ENCODE peak calls at places on chromosomes 2 and 18, in seven cellular contexts. One of them, this sample, is unnamed.

GRCh38 chr2:39657538-39657937 is 8.2 kb upstream of the TMEM178A start:
- DNase-seq in GM23338: no peak
- DNase-seq in cardiac fibroblast: no peak
- DNase-seq in right lobe of liver: no peak
- DNase-seq in astrocyte of the cerebellum: no peak
- DNase-seq in breast epithelium: no peak
- DNase-seq in kidney: no peak
- DNase-seq in this sample: no peak

GRCh38 chr18:46434629-46435028 is 222.4 kb downstream of the LOXHD1 start:
- DNase-seq in GM23338: no peak
- DNase-seq in astrocyte of the cerebellum: no peak
- DNase-seq in cardiac fibroblast: no peak
- DNase-seq in right lobe of liver: no peak
- DNase-seq in kidney: no peak
- DNase-seq in breast epithelium: no peak
- DNase-seq in this sample: no peak

GRCh38 chr2:203804070-203804469 is 63.5 kb upstream of the CTLA4 start:
- DNase-seq in astrocyte of the cerebellum: peak
- DNase-seq in cardiac fibroblast: peak
- DNase-seq in right lobe of liver: no peak
- DNase-seq in kidney: no peak
- DNase-seq in breast epithelium: peak
- DNase-seq in GM23338: no peak
- DNase-seq in this sample: peak

GRCh38 chr2:124804014-124804940 is 779.2 kb downstream of the CNTNAP5 start:
- DNase-seq in kidney: no peak
- DNase-seq in right lobe of liver: no peak
- DNase-seq in breast epithelium: no peak
- DNase-seq in GM23338: peak
- DNase-seq in astrocyte of the cerebellum: no peak
- DNase-seq in cardiac fibroblast: peak
- DNase-seq in this sample: peak

GRCh38 chr18:79583426-79583825 is 96.2 kb upstream of the CTDP1 start:
- DNase-seq in GM23338: no peak
- DNase-seq in kidney: peak
- DNase-seq in cardiac fibroblast: no peak
- DNase-seq in right lobe of liver: peak
- DNase-seq in astrocyte of the cerebellum: no peak
- DNase-seq in breast epithelium: no peak
- DNase-seq in this sample: no peak

GRCh38 chr2:204292439-204292838 is 252.8 kb upstream of the PARD3B start:
- DNase-seq in right lobe of liver: no peak
- DNase-seq in astrocyte of the cerebellum: no peak
- DNase-seq in cardiac fibroblast: no peak
- DNase-seq in breast epithelium: no peak
- DNase-seq in kidney: no peak
- DNase-seq in GM23338: no peak
- DNase-seq in this sample: no peak

GRCh38 chr2:231191896-231192872 is 6.2 kb upstream of the ARMC9 start:
- DNase-seq in astrocyte of the cerebellum: peak
- DNase-seq in cardiac fibroblast: peak
- DNase-seq in GM23338: peak
- DNase-seq in kidney: peak
- DNase-seq in breast epithelium: peak
- DNase-seq in right lobe of liver: peak
- DNase-seq in this sample: peak

GRCh38 chr2:45567974-45568789 is 42.9 kb downstream of the SRBD1 start:
- DNase-seq in astrocyte of the cerebellum: no peak
- DNase-seq in right lobe of liver: no peak
- DNase-seq in kidney: no peak
- DNase-seq in GM23338: no peak
- DNase-seq in breast epithelium: no peak
- DNase-seq in cardiac fibroblast: peak
- DNase-seq in this sample: peak

GRCh38 chr18:76209597-76209996 is 285.4 kb downstream of the ZNF516 start:
- DNase-seq in astrocyte of the cerebellum: peak
- DNase-seq in kidney: no peak
- DNase-seq in cardiac fibroblast: peak
- DNase-seq in right lobe of liver: no peak
- DNase-seq in breast epithelium: no peak
- DNase-seq in GM23338: no peak
- DNase-seq in this sample: peak

GRCh38 chr2:240464514-240465241 is 29.2 kb downstream of the GPC1 start:
- DNase-seq in kidney: peak
- DNase-seq in breast epithelium: peak
- DNase-seq in GM23338: no peak
- DNase-seq in right lobe of liver: peak
- DNase-seq in astrocyte of the cerebellum: no peak
- DNase-seq in cardiac fibroblast: no peak
- DNase-seq in this sample: no peak

GRCh38 chr18:79637921-79638855 is 41.4 kb upstream of the CTDP1 start:
- DNase-seq in cardiac fibroblast: no peak
- DNase-seq in breast epithelium: no peak
- DNase-seq in right lobe of liver: no peak
- DNase-seq in GM23338: peak
- DNase-seq in kidney: no peak
- DNase-seq in astrocyte of the cerebellum: no peak
- DNase-seq in this sample: no peak

GRCh38 chr2:62501794-62502500 is 4.0 kb downstream of the TMEM17 start:
- DNase-seq in GM23338: no peak
- DNase-seq in astrocyte of the cerebellum: no peak
- DNase-seq in kidney: no peak
- DNase-seq in cardiac fibroblast: peak
- DNase-seq in right lobe of liver: no peak
- DNase-seq in breast epithelium: no peak
- DNase-seq in this sample: peak

GRCh38 chr18:59605633-59606192 is 91.5 kb downstream of the CCBE1 start:
- DNase-seq in breast epithelium: no peak
- DNase-seq in right lobe of liver: no peak
- DNase-seq in GM23338: no peak
- DNase-seq in cardiac fibroblast: peak
- DNase-seq in astrocyte of the cerebellum: peak
- DNase-seq in kidney: no peak
- DNase-seq in this sample: no peak

GRCh38 chr2:40072442-40073232 is 293.6 kb upstream of the THUMPD2 start:
- DNase-seq in GM23338: no peak
- DNase-seq in cardiac fibroblast: no peak
- DNase-seq in astrocyte of the cerebellum: no peak
- DNase-seq in right lobe of liver: no peak
- DNase-seq in kidney: peak
- DNase-seq in breast epithelium: no peak
- DNase-seq in this sample: no peak

GRCh38 chr2:11438555-11439080 is 27.3 kb downstream of the E2F6 start:
- DNase-seq in right lobe of liver: no peak
- DNase-seq in cardiac fibroblast: no peak
- DNase-seq in kidney: no peak
- DNase-seq in breast epithelium: no peak
- DNase-seq in astrocyte of the cerebellum: no peak
- DNase-seq in GM23338: no peak
- DNase-seq in this sample: no peak

DNA sequence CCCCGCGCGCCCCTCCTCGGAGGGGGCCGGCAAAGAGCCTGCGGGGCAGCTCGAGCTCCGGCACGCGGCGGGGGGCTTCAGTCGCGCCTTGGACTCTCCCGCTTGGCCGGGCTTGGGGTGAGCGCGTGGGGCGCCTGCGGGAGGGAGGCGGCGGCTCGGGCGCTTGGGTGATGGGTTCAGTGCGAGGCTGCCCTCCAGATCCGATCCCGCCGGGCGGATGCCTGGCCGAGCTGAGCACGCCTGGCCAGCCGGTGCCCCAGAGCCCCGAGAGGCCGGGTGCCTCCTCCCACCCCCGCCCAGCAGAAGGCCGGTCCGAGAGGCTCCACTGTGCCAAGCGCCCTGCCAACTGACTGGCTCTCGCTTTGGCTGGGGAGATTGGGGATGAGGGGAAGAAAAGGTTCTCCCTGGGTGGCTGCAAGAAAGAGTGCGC is 276 bp upstream of the NXPH2 start:
- DNase-seq in cardiac fibroblast: peak
- DNase-seq in kidney: peak
- DNase-seq in GM23338: peak
- DNase-seq in right lobe of liver: no peak
- DNase-seq in breast epithelium: no peak
- DNase-seq in astrocyte of the cerebellum: no peak
- DNase-seq in this sample: no peak
- H3K4me3 ChIP-seq in cardiac fibroblast: no peak
- H3K4me3 ChIP-seq in kidney: no peak
- H3K4me3 ChIP-seq in GM23338: peak
- H3K4me3 ChIP-seq in right lobe of liver: peak
- H3K4me3 ChIP-seq in breast epithelium: peak
- H3K4me3 ChIP-seq in astrocyte of the cerebellum: peak
- H3K4me3 ChIP-seq in this sample: no peak

GRCh38 chr18:48293954-48294893 is 115.0 kb downstream of the ZBTB7C start:
- DNase-seq in breast epithelium: peak
- DNase-seq in astrocyte of the cerebellum: no peak
- DNase-seq in kidney: no peak
- DNase-seq in cardiac fibroblast: no peak
- DNase-seq in GM23338: no peak
- DNase-seq in right lobe of liver: no peak
- DNase-seq in this sample: no peak
- TF ChIP-seq CTCF in breast epithelium: no peak
- TF ChIP-seq CTCF in astrocyte of the cerebellum: no peak
- TF ChIP-seq CTCF in kidney: no peak
- TF ChIP-seq CTCF in cardiac fibroblast: no peak
- TF ChIP-seq CTCF in GM23338: no peak
- TF ChIP-seq CTCF in right lobe of liver: no peak
- TF ChIP-seq CTCF in this sample: no peak

GRCh38 chr2:42804891-42805290 is 12.5 kb upstream of the HAAO start:
- DNase-seq in cardiac fibroblast: no peak
- DNase-seq in breast epithelium: no peak
- DNase-seq in GM23338: no peak
- DNase-seq in kidney: no peak
- DNase-seq in right lobe of liver: no peak
- DNase-seq in astrocyte of the cerebellum: no peak
- DNase-seq in this sample: no peak

GRCh38 chr2:42806786-42807185 is 14.4 kb upstream of the HAAO start:
- DNase-seq in cardiac fibroblast: no peak
- DNase-seq in kidney: no peak
- DNase-seq in breast epithelium: peak
- DNase-seq in right lobe of liver: no peak
- DNase-seq in astrocyte of the cerebellum: no peak
- DNase-seq in GM23338: no peak
- DNase-seq in this sample: no peak

GRCh38 chr2:42802150-42802549 is 9.8 kb upstream of the HAAO start:
- DNase-seq in breast epithelium: no peak
- DNase-seq in right lobe of liver: no peak
- DNase-seq in cardiac fibroblast: no peak
- DNase-seq in kidney: no peak
- DNase-seq in GM23338: no peak
- DNase-seq in astrocyte of the cerebellum: no peak
- DNase-seq in this sample: no peak

GRCh38 chr2:42801388-42801787 is 9.0 kb upstream of the HAAO start:
- DNase-seq in right lobe of liver: no peak
- DNase-seq in GM23338: no peak
- DNase-seq in breast epithelium: no peak
- DNase-seq in astrocyte of the cerebellum: no peak
- DNase-seq in kidney: no peak
- DNase-seq in cardiac fibroblast: peak
- DNase-seq in this sample: no peak

DNA sequence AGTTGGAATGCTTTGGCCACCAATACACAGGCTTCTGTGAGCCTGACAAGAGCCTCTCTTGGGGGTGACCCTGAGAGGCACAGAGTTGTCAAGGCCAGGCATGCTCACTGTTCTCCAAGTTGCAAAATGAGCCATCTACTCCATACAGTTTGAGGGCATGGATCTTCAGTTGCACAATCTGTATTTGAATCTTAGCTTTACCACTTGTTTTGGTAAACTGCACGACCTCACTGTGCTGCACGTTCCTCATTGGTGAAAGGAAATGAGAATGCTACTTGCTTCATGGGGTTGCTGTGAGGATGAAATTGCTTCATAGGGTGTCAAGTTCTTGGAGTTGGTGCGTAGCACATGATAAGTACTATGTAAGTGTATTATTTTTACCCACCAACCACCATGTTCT is 12.0 kb upstream of the HAAO start:
- DNase-seq in right lobe of liver: no peak
- DNase-seq in GM23338: no peak
- DNase-seq in kidney: no peak
- DNase-seq in astrocyte of the cerebellum: no peak
- DNase-seq in cardiac fibroblast: peak
- DNase-seq in breast epithelium: no peak
- DNase-seq in this sample: peak
- H3K4me3 ChIP-seq in right lobe of liver: no peak
- H3K4me3 ChIP-seq in GM23338: no peak
- H3K4me3 ChIP-seq in kidney: no peak
- H3K4me3 ChIP-seq in astrocyte of the cerebellum: no peak
- H3K4me3 ChIP-seq in cardiac fibroblast: no peak
- H3K4me3 ChIP-seq in breast epithelium: no peak
- H3K4me3 ChIP-seq in this sample: no peak

GRCh38 chr2:8669157-8669852 is 12.6 kb upstream of the ID2 start:
- DNase-seq in right lobe of liver: no peak
- DNase-seq in astrocyte of the cerebellum: peak
- DNase-seq in breast epithelium: peak
- DNase-seq in kidney: no peak
- DNase-seq in GM23338: no peak
- DNase-seq in cardiac fibroblast: peak
- DNase-seq in this sample: peak
- TF ChIP-seq CTCF in right lobe of liver: no peak
- TF ChIP-seq CTCF in astrocyte of the cerebellum: no peak
- TF ChIP-seq CTCF in breast epithelium: no peak
- TF ChIP-seq CTCF in kidney: no peak
- TF ChIP-seq CTCF in GM23338: no peak
- TF ChIP-seq CTCF in cardiac fibroblast: no peak
- TF ChIP-seq CTCF in this sample: no peak